ENCODE peak calls at places on chromosomes 16 and 17, in four cellular contexts. L, N, X and J are unnamed samples.

GRCh38 chr17:82909322-82909904 is 69.6 kb upstream of the ZNF750 start:
- DNase-seq in X (no peak), N (no peak), L (no peak), J (no peak)

GRCh38 chr17:40978752-40979151 is 5.4 kb downstream of the KRT40 start:
- DNase-seq in L (no peak), X (peak), N (peak), J (no peak)

GRCh38 chr16:8852534-8852933 is 16.3 kb downstream of the CARHSP1 start:
- DNase-seq in X (no peak), N (no peak), L (no peak), J (no peak)

GRCh38 chr17:6509295-6509771 is 47.0 kb downstream of the PITPNM3 start:
- DNase-seq in X (no peak), L (peak), N (no peak), J (no peak)

GRCh38 chr17:16171613-16172012 is 43.7 kb downstream of the NCOR1 start:
- DNase-seq in L (peak), N (no peak), X (no peak), J (no peak)

GRCh38 chr17:3527896-3528603 is 29.6 kb downstream of the TRPV3 start:
- DNase-seq in L (no peak), N (no peak), X (no peak), J (no peak)

GRCh38 chr17:21372256-21372954 is 3.8 kb upstream of the KCNJ12 start:
- DNase-seq in X (no peak), N (no peak), L (no peak), J (no peak)

GRCh38 chr17:17729620-17730249 is 48.5 kb downstream of the RAI1 start:
- DNase-seq in X (peak), L (no peak), N (peak), J (peak)

GRCh38 chr16:50522324-50522723 is 25.9 kb upstream of the NKD1 start:
- DNase-seq in X (no peak), N (no peak), L (no peak), J (no peak)

GRCh38 chr17:17877548-17878358 is 41.0 kb upstream of the SREBF1 start:
- DNase-seq in X (peak), L (peak), N (peak), J (no peak)

GRCh38 chr17:71234349-71234748 is 886.5 kb upstream of the SOX9 start:
- DNase-seq in L (no peak), X (no peak), N (no peak), J (no peak)

GRCh38 chr17:19384723-19385391 is 2.1 kb downstream of the MFAP4 start:
- DNase-seq in L (no peak), N (peak), X (no peak), J (peak)

GRCh38 chr17:5619088-5619740 is 34.9 kb upstream of the NLRP1 start:
- DNase-seq in X (no peak), L (no peak), N (no peak), J (no peak)

GRCh38 chr17:77184474-77184873 is 43.7 kb downstream of the SEC14L1 start:
- DNase-seq in N (no peak), L (no peak), X (no peak), J (no peak)

GRCh38 chr16:85987750-85988078 is 88.8 kb downstream of the IRF8 start:
- DNase-seq in X (no peak), L (no peak), N (no peak), J (no peak)

GRCh38 chr17:79916991-79917901 is 78.0 kb upstream of the CBX4 start:
- DNase-seq in L (no peak), N (no peak), X (no peak), J (no peak)

GRCh38 chr17:56452469-56452868 is 141.0 kb upstream of the NOG start:
- DNase-seq in N (no peak), X (no peak), L (no peak), J (no peak)

GRCh38 chr16:49700928-49701685 is 154.8 kb downstream of the ZNF423 start:
- DNase-seq in N (no peak), L (peak), X (peak), J (no peak)

GRCh38 chr17:8264836-8265542 is 15.9 kb downstream of the PFAS start:
- DNase-seq in N (no peak), L (no peak), X (no peak), J (no peak)

GRCh38 chr17:42507671-42508070 is 28.4 kb upstream of the NAGLU start:
- DNase-seq in L (no peak), X (no peak), N (no peak), J (no peak)

GRCh38 chr16:11384184-11384955 is 39.1 kb downstream of the RMI2 start:
- DNase-seq in X (no peak), L (no peak), N (no peak), J (no peak)

GRCh38 chr17:69672924-69673323 is 258.4 kb downstream of the MAP2K6 start:
- DNase-seq in N (no peak), L (no peak), X (no peak), J (no peak)

GRCh38 chr16:1940273-1941161 is 2.5 kb downstream of the MSRB1 start:
- DNase-seq in X (no peak), L (no peak), N (peak), J (no peak)

GRCh38 chr17:60747069-60747808 is 69.6 kb downstream of the BCAS3 start:
- DNase-seq in X (no peak), L (no peak), N (no peak), J (no peak)

GRCh38 chr17:65219124-65219523 is 82.0 kb downstream of the RGS9 start:
- DNase-seq in N (no peak), X (no peak), L (no peak), J (no peak)

GRCh38 chr17:50239913-50240312 is 34.4 kb upstream of the TMEM92 start:
- DNase-seq in X (no peak), N (no peak), L (no peak), J (no peak)

GRCh38 chr17:29663155-29663554 is 40.4 kb upstream of the CORO6 start:
- DNase-seq in L (no peak), N (no peak), X (peak), J (no peak)

GRCh38 chr16:4385789-4386451 is 14.3 kb downstream of the VASN start:
- DNase-seq in N (no peak), X (no peak), L (no peak), J (no peak)

GRCh38 chr17:45020354-45021138 is 30.9 kb downstream of the DCAKD start:
- DNase-seq in N (peak), X (no peak), L (no peak), J (no peak)

GRCh38 chr16:58011652-58012051 is 10.4 kb downstream of the USB1 start:
- DNase-seq in L (no peak), X (no peak), N (no peak), J (no peak)

GRCh38 chr16:73878616-73879015 is 418.0 kb upstream of the PSMD7 start:
- DNase-seq in X (peak), L (peak), N (no peak), J (peak)

GRCh38 chr17:40564195-40564882 is 933 bp downstream of the CCR7 start:
- DNase-seq in L (no peak), X (no peak), N (no peak), J (no peak)

GRCh38 chr16:586645-587590 is 2.9 kb upstream of the RAB40C start:
- DNase-seq in N (peak), L (no peak), X (no peak), J (no peak)